ENCODE peak calls at places on chromosomes 13 and 19, in five cellular contexts. D is activated B cell treated with CpG ODN at 0.5 μM for 24 hours; Q is T-cell; C is gastroesophageal sphincter; X is central memory CD8-positive, alpha-beta T cell. R is an unnamed sample.

GRCh38 chr13:40251343-40252032 is 415.0 kb downstream of the FOXO1 start:
- ATAC-seq in D (peak; percentile 69), X (no peak), Q (no peak), C (peak; percentile 50), R (peak; percentile 72)

GRCh38 chr19:6772866-6773322 is 386 bp downstream of the VAV1 start:
- ATAC-seq in C (no peak), D (no peak), X (no peak), Q (no peak), R (no peak)

GRCh38 chr13:99314640-99315176 is 7.5 kb upstream of the GPR183 start:
- ATAC-seq in X (peak; percentile 80), C (no peak), D (no peak), Q (peak; percentile 68), R (no peak)

GRCh38 chr19:51551673-51552440 is 19.2 kb upstream of the ZNF175 start:
- ATAC-seq in X (no peak), D (peak; percentile 21), C (no peak), Q (no peak), R (peak; percentile 58)

GRCh38 chr13:81058211-81058915 is 717.4 kb upstream of the SPRY2 start:
- ATAC-seq in Q (no peak), D (no peak), C (no peak), X (no peak), R (no peak)

GRCh38 chr19:54502518-54503048 is at the start of gene LAIR2:
- ATAC-seq in D (no peak), C (no peak), X (peak; percentile 37), Q (no peak), R (no peak)

GRCh38 chr19:50925734-50926133 is 14.5 kb upstream of the KLK4 start:
- ATAC-seq in C (no peak), Q (no peak), X (no peak), D (no peak), R (no peak)

GRCh38 chr19:33393286-33394005 is 19.9 kb downstream of the CEBPG start:
- ATAC-seq in Q (no peak), X (no peak), D (no peak), C (no peak), R (no peak)

GRCh38 chr19:44344255-44344654 is 12.2 kb downstream of the ZNF112 start:
- ATAC-seq in X (no peak), C (no peak), Q (no peak), D (peak; percentile 37), R (peak; percentile 73)

GRCh38 chr13:31038834-31039552 is 106.5 kb downstream of the TEX26 start:
- ATAC-seq in Q (no peak), D (peak; percentile 40), X (peak; percentile 40), C (no peak), R (peak; percentile 84)

GRCh38 chr13:49371943-49372636 is 71.8 kb downstream of the CAB39L start:
- ATAC-seq in D (peak; percentile 41), C (no peak), Q (peak; percentile 64), X (peak; percentile 60), R (peak; percentile 47)